ENCODE peak calls at places on chromosomes 13 and 19, in nine cellular contexts. U is psoas muscle, Z is AG04449, I is fibroblast of mammary gland, Y is colonic mucosa, K is neural progenitor cell, T is A549, N is esophagus muscularis mucosa, M is mucosa of descending colon. E is an unnamed sample.

GRCh38 chr19:10852098-10852800 is 4.0 kb downstream of the C19orf38 start:
- DNase-seq in U (no peak), Z (no peak), I (peak; percentile 49), Y (no peak), K (no peak), T (no peak), N (no peak), M (no peak), E (peak; percentile 50)

GRCh38 chr19:47741544-47742125 is 3.7 kb upstream of the NOP53 start:
- DNase-seq in U (no peak), Z (no peak), I (peak; percentile 18), Y (no peak), K (no peak), T (no peak), N (no peak), M (no peak), E (no peak)

GRCh38 chr13:69912576-69913074 is 195.0 kb upstream of the ATXN8OS start:
- DNase-seq in U (no peak), Z (no peak), I (no peak), Y (no peak), K (no peak), T (no peak), N (no peak), M (no peak), E (no peak)

GRCh38 chr13:21544515-21544914 is 59.5 kb downstream of the MICU2 start:
- DNase-seq in U (no peak), Z (no peak), I (no peak), Y (no peak), K (no peak), T (no peak), N (no peak), M (no peak), E (no peak)

GRCh38 chr19:55391191-55391670 is 5.5 kb downstream of the RPL28 start:
- DNase-seq in U (no peak), Z (no peak), I (peak; percentile 40), Y (no peak), K (no peak), T (no peak), N (no peak), M (no peak), E (no peak)

GRCh38 chr19:5356918-5357317 is 16.3 kb upstream of the PTPRS start:
- DNase-seq in U (no peak), Z (no peak), I (no peak), Y (no peak), K (no peak), T (no peak), N (no peak), M (no peak), E (no peak)

GRCh38 chr13:39510296-39510695 is 92.7 kb downstream of the LHFPL6 start:
- DNase-seq in U (no peak), Z (no peak), I (no peak), Y (no peak), K (no peak), T (no peak), N (no peak), M (no peak), E (no peak)

GRCh38 chr13:67803118-67803517 is 573.0 kb upstream of the PCDH9 start:
- DNase-seq in U (no peak), Z (no peak), I (no peak), Y (no peak), K (no peak), T (no peak), N (no peak), M (no peak), E (no peak)

GRCh38 chr13:42064259-42064658 is 15.8 kb downstream of the DGKH start:
- DNase-seq in U (peak; percentile 18), Z (no peak), I (peak; percentile 95), Y (no peak), K (no peak), T (no peak), N (no peak), M (no peak), E (peak; percentile 79)

GRCh38 chr19:35254341-35255297 is 5.8 kb downstream of the LSR start:
- DNase-seq in U (no peak), Z (no peak), I (no peak), Y (peak; percentile 13), K (no peak), T (no peak), N (peak; percentile 75), M (no peak), E (no peak)

GRCh38 chr13:51970251-51970793 is 40.9 kb downstream of the ATP7B start:
- DNase-seq in U (no peak), Z (no peak), I (no peak), Y (no peak), K (no peak), T (no peak), N (no peak), M (no peak), E (no peak)

GRCh38 chr13:58985845-58986244 is 1177.9 kb downstream of the DIAPH3 start:
- DNase-seq in U (no peak), Z (no peak), I (no peak), Y (no peak), K (no peak), T (no peak), N (no peak), M (no peak), E (no peak)

GRCh38 chr19:32824136-32824835 is 45.3 kb downstream of the SLC7A9 start:
- DNase-seq in U (no peak), Z (no peak), I (no peak), Y (no peak), K (peak; percentile 36), T (no peak), N (no peak), M (no peak), E (no peak)

GRCh38 chr13:32042567-32042966 is 11.0 kb downstream of the FRY start:
- DNase-seq in U (no peak), Z (no peak), I (no peak), Y (no peak), K (no peak), T (no peak), N (no peak), M (no peak), E (no peak)

GRCh38 chr13:41411536-41411935 is 45.8 kb upstream of the RGCC start:
- DNase-seq in U (no peak), Z (peak; percentile 10), I (peak; percentile 68), Y (no peak), K (peak; percentile 57), T (no peak), N (peak; percentile 90), M (no peak), E (peak; percentile 76)

GRCh38 chr19:49213791-49214190 is 56.2 kb downstream of the TRPM4 start:
- DNase-seq in U (no peak), Z (no peak), I (no peak), Y (no peak), K (no peak), T (no peak), N (no peak), M (no peak), E (no peak)

DNA sequence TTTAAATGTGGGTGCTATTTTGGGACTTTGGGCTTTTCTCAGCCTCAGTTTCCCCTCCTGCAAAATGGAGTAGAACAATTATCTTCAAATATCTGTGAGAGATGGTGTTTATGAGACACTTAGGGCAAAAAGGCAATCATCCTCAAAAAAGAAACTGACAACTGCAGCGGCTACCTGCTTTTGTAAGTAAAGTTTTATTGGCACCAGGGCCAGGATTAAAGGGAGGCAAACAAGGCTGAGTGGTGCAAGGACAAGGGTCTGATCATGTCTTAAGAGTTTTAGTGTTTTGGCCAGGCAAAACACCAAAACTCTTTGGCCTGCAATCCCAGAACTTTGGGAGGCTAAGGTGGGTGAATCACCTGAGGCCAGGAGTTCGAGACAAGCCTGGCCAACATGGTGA is 1.3 kb upstream of the MAST3 start:
- DNase-seq in U (no peak), Z (no peak), I (no peak), Y (no peak), K (no peak), T (no peak), N (no peak), M (no peak), E (no peak)
- TF ChIP-seq CTCF in U (no peak), Z (no peak), I (no peak), Y (no peak), K (no peak), T (no peak), N (no peak), M (no peak), E (no peak)

DNA sequence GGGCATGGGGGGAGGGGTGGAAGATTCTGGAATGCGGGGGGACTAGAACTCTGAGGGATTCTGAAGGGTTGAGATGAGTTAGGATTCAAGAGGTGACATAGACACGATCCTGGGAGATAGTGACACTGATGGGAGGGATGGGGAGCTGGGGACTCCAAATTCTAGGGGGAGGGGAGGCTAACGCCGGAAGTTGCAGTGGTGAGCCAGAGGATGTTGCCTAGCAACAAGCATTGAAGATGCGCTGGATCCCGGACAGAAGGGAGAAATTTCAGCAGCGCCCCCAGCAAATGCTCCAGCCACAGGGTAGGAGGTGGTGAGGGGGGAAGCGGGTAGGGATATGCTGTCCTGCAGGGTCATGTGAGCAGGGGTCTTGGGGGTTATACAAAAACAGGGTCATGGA is 6.9 kb upstream of the LTBP4 start:
- DNase-seq in U (no peak), Z (no peak), I (no peak), Y (no peak), K (peak; percentile 51), T (no peak), N (no peak), M (no peak), E (no peak)
- H3K4me3 ChIP-seq in U (no peak overlapping the region), Z (no peak overlapping the region), I (no peak overlapping the region), Y (no peak overlapping the region), K (no peak overlapping the region), T (no peak overlapping the region), N (no peak overlapping the region), M (no peak overlapping the region), E (no peak overlapping the region)

DNA sequence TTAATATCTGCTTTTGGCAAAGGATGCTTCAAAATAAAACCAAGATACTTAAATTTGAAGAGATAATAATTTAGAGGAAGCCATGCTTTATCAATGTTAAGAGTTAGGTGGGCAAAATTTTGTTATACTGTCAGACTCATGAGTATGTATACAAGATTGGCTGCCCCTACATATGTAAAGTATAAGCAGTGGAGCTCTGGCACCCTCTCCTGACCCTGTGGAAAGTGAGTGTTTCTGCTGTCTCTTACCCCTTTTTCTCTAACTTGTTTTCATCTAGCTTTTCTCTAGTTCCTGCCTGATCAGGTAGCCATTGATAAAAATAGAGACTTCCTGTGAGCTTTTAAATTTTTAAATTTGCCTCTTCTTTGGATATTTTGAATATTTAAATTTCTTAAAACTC is 710.9 kb upstream of the SPRY2 start:
- DNase-seq in U (no peak), Z (no peak), I (peak; percentile 6), Y (no peak), K (peak; percentile 36), T (no peak), N (no peak), M (no peak), E (peak; percentile 38)
- TF ChIP-seq CTCF in U (no peak), Z (no peak), I (peak; percentile 23), Y (no peak), K (peak; percentile 52), T (no peak), N (no peak), M (no peak), E (peak; percentile 46)

DNA sequence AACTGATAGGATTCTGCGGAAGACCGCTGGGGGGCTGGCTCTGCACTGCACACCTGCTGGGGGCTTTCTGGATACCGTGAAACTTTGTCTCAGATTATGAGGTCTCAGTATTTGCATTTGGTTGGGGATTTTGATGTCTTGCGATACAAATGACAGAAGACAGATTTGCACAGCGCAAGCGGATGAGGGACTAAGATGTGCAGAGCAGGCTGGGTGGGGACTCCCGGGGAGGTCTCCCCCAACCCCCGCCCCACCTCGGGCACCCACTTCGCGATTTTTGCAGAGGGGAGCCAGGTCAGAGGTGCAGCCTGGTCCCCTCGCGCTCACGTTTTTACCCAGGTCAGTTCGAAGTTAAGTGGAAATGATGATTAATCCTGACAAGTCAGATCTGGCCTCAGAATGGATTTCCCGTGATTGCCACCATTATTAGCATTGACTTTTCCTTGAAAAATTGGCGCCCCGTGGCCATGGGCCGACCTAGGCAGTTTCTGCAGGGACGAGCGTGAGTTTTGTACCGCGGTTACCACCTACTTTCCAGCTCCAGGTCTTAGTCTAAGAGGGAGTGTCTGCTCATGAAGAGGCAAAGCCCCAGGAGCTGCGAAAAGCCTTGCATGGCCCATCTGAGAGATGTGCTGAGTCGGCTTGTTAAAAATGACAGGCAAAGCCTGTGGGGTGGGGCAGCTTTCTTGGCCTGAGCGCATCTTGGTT is 1.3 kb upstream of the GJB2 start:
- DNase-seq in U (no peak), Z (no peak), I (no peak), Y (no peak), K (peak; percentile 40), T (no peak), N (peak; percentile 85), M (no peak), E (no peak)
- H3K4me3 ChIP-seq in U (peak overlapping the region; percentile 71), Z (no peak overlapping the region), I (no peak overlapping the region), Y (no peak overlapping the region), K (peak overlapping the region; percentile 74), T (no peak overlapping the region), N (peak overlapping the region; percentile 68), M (no peak overlapping the region), E (no peak overlapping the region)

E was measured in fibroblast of pulmonary artery.